ENCODE peak calls at places on chromosomes 11 and 22, in eight cellular contexts. Y is neural progenitor cell, X is fibroblast of pulmonary artery, H is A549, K is GM12865, L is H1, J is upper lobe of right lung, Q is mucosa of descending colon. R is an unnamed sample.

GRCh38 chr11:114821626-114822025 is 143.3 kb downstream of the NXPE2 start:
- DNase-seq in Y (no peak), X (no peak), H (no peak), K (no peak), L (no peak), J (no peak), Q (no peak), R (no peak)

GRCh38 chr22:43412808-43413785 is 1.3 kb downstream of the MPPED1 start:
- DNase-seq in Y (peak), X (no peak), H (no peak), K (no peak), L (no peak), J (no peak), Q (no peak), R (no peak)

GRCh38 chr11:120952503-120953229 is 71.2 kb upstream of the TBCEL start:
- DNase-seq in Y (peak), X (peak), H (peak), K (peak), L (peak), J (peak), Q (peak), R (peak)

GRCh38 chr11:71101046-71101445 is 151.3 kb downstream of the SHANK2 start:
- DNase-seq in Y (no peak), X (no peak), H (no peak), K (no peak), L (no peak), J (no peak), Q (no peak), R (no peak)

GRCh38 chr11:13007702-13008435 is 1.2 kb upstream of the RASSF10 start:
- DNase-seq in Y (no peak), X (no peak), H (peak), K (no peak), L (no peak), J (no peak), Q (no peak), R (no peak)

GRCh38 chr22:39292002-39292401 is 27.4 kb downstream of the RPL3 start:
- DNase-seq in Y (no peak), X (no peak), H (peak), K (no peak), L (no peak), J (no peak), Q (no peak), R (no peak)

GRCh38 chr22:49076300-49077035 is 751.2 kb downstream of the BRD1 start:
- DNase-seq in Y (peak), X (no peak), H (no peak), K (no peak), L (no peak), J (peak), Q (no peak), R (no peak)

GRCh38 chr22:41657709-41658108 is 31.0 kb downstream of the SNU13 start:
- DNase-seq in Y (no peak), X (no peak), H (no peak), K (no peak), L (no peak), J (no peak), Q (no peak), R (no peak)

GRCh38 chr11:65862941-65863888 is 3.0 kb downstream of the MUS81 start:
- DNase-seq in Y (peak), X (no peak), H (no peak), K (peak), L (no peak), J (peak), Q (no peak), R (no peak)

DNA sequence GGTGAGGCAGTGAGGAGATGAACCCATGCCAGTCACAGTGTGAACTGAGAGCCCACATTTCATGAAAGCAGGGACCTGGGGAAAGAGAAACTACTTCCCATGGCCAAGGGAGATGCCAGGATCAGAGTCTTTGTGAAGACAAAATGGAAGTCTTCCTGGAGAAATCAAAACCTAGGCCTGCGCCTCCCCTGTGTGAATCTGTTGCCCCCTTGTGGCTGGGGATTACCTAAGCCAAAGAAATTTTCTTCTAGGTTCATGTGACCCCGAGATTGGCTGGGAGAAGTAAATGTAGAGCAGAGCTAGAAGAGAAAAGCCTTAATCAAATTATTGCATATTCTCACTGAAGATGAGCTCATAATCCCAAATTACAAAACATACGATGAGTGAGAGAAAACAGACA is 1075.3 kb downstream of the TBC1D22A start:
- DNase-seq in Y (peak), X (peak), H (peak), K (peak), L (peak), J (no peak), Q (peak), R (peak)
- TF ChIP-seq CTCF in Y (peak), X (peak), H (no peak), K (peak), L (peak), J (peak), Q (no peak), R (no peak)

GRCh38 chr11:7417328-7417727 is 68.0 kb upstream of the OLFML1 start:
- DNase-seq in Y (peak), X (no peak), H (no peak), K (no peak), L (no peak), J (no peak), Q (no peak), R (no peak)

GRCh38 chr11:7416080-7416479 is 69.2 kb upstream of the OLFML1 start:
- DNase-seq in Y (no peak), X (no peak), H (no peak), K (no peak), L (no peak), J (no peak), Q (peak), R (no peak)

GRCh38 chr11:7415537-7415817 is 69.8 kb upstream of the OLFML1 start:
- DNase-seq in Y (no peak), X (no peak), H (no peak), K (no peak), L (no peak), J (no peak), Q (no peak), R (no peak)

GRCh38 chr11:7414729-7415536 is 70.4 kb upstream of the OLFML1 start:
- DNase-seq in Y (peak), X (no peak), H (no peak), K (no peak), L (no peak), J (no peak), Q (no peak), R (no peak)

DNA sequence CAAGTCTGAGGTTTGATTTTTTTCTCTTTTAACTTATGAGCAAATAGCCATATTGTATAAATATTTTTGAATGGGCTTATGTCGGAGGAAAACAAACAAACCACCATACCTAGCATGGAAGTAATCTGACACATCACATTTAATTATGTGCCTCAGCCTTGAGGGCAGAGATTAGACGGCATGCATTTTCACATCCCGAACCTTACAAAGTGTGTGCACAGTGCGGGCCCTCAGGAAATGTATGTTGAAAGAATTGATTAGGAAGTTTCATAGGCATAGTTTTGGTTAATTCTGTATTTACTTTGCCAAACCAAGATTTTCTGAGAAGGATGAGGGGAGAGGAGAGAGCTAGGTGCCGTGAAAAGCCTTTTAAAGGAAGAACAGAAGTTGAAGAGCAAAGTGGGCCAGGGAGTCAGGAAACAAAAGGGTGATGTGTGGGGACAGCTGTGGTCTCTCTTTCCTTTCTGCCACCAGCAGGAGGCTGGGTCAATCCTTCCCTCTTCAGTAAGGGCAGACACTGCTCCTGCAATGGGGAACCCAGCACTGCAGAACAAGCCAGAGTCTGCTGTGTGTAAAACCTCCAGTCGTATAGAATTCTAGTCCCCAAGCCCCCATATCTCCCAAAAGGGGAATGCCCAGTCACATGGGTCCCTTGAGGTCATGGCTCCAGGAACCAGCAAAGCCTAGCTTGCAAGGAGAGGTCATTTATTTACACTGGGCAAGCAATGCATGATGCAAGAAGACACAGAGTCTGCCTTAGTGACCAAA is 71.2 kb upstream of the OLFML1 start:
- DNase-seq in Y (peak), X (no peak), H (no peak), K (no peak), L (no peak), J (no peak), Q (no peak), R (no peak)
- H3K4me3 ChIP-seq in Y (no peak), X (no peak), H (no peak), K (no peak), L (no peak), J (no peak), Q (no peak), R (no peak)

GRCh38 chr11:134333312-134333711 is 1.5 kb downstream of the GLB1L2 start:
- DNase-seq in Y (no peak), X (peak), H (no peak), K (no peak), L (no peak), J (no peak), Q (no peak), R (no peak)
- TF ChIP-seq CTCF in Y (no peak), X (no peak), H (no peak), K (no peak), L (no peak), J (no peak), Q (no peak), R (no peak)

GRCh38 chr11:4699697-4700435 is 2.2 kb upstream of the OR51E2 start:
- DNase-seq in Y (no peak), X (no peak), H (no peak), K (peak), L (no peak), J (no peak), Q (no peak), R (no peak)

GRCh38 chr11:4700436-4700820 is 2.8 kb upstream of the OR51E2 start:
- DNase-seq in Y (no peak), X (no peak), H (no peak), K (no peak), L (no peak), J (no peak), Q (no peak), R (no peak)

GRCh38 chr11:4704054-4704789 is at the start of gene MMP26:
- DNase-seq in Y (peak), X (no peak), H (no peak), K (peak), L (no peak), J (no peak), Q (peak), R (no peak)

DNA sequence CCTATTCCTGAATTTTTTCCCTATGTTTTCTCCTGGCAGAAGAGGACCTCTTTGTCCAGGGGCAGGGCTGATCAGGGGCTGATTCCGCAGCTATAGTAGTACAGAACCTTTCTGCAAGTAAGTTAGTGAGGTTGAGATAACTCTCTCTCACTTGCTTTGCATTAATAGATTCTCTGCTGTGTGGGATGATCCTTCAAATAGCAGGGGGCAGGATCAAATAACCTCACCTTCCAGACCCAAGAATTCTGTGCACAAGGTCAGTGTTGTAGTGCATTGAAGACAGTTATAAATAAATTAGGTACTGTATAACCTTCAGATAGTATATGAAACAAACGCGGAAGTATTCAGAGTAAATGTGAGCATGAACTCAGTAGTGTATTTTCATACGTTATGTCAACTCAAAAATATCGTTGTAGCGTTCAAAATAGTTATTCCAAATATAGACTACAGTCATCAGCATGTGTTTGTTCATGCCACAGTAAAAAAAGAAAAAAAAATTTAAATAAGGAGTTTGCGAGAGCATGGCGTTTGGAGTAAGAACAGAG is 278 bp downstream of the MMP26 start:
- DNase-seq in Y (no peak), X (no peak), H (no peak), K (no peak), L (no peak), J (no peak), Q (no peak), R (no peak)
- H3K4me3 ChIP-seq in Y (peak), X (no peak), H (no peak), K (no peak), L (no peak), J (no peak), Q (no peak), R (no peak)

GRCh38 chr11:22624742-22625447 is 728 bp downstream of the FANCF start:
- DNase-seq in Y (peak), X (peak), H (peak), K (peak), L (peak), J (peak), Q (peak), R (peak)
- TF ChIP-seq CTCF in Y (peak), X (peak), H (peak), K (peak), L (peak), J (peak), Q (no peak), R (peak)

GRCh38 chr11:10752486-10752885 is 1.4 kb downstream of the CTR9 start:
- DNase-seq in Y (no peak), X (no peak), H (no peak), K (no peak), L (no peak), J (no peak), Q (no peak), R (no peak)
- H3K4me3 ChIP-seq in Y (peak), X (peak), H (peak), K (peak), L (peak), J (peak), Q (no peak), R (peak)

GRCh38 chr22:17213976-17214375 is 5.3 kb downstream of the ADA2 start:
- DNase-seq in Y (peak), X (peak), H (peak), K (peak), L (no peak), J (peak), Q (peak), R (peak)
- TF ChIP-seq CTCF in Y (peak), X (peak), H (no peak), K (peak), L (peak), J (peak), Q (no peak), R (peak)

DNA sequence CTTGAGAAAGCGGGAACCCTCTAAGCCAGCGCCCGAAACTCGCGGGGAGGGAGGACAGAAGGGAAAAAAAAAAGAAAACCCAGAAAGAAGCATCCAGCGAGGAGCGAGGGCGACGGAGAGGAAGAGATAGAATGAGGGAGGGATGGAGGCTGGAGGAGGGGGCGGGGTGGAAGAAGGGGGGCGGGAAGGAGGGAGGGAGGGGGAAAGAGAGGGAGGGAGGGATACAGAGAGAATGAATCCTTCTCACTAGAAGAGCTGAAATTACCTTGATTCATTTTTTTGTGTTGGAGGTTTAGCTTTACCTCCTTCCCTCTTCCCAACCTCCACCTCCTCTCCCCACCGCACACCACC is 19.3 kb upstream of the BDNF start:
- DNase-seq in Y (no peak), X (no peak), H (no peak), K (no peak), L (no peak), J (no peak), Q (no peak), R (no peak)
- H3K4me3 ChIP-seq in Y (peak), X (peak), H (peak), K (no peak), L (peak), J (peak), Q (no peak), R (peak)

GRCh38 chr11:108654994-108655631 is 9.8 kb upstream of the DDX10 start:
- DNase-seq in Y (peak), X (peak), H (peak), K (peak), L (no peak), J (no peak), Q (peak), R (peak)
- TF ChIP-seq CTCF in Y (peak), X (peak), H (peak), K (peak), L (no peak), J (peak), Q (no peak), R (peak)

DNA sequence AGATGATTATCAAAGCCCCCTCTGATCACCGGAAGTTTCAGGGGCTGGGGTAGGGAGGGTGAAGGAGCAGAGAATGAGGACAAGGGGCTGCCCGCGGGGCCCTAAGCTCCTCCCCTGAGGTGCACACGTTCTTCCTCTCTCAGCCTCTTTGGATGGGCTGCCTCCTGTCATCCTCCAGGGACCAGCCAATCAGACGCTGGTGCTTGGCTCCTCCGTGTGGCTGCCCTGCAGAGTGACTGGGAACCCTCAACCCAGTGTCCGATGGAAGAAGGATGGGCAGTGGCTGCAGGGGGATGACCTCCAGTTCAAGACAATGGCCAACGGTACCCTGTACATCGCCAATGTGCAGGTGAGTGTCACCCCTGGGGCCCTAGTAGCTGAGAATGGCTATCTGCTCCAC is 7.5 kb downstream of the ROBO3 start:
- DNase-seq in Y (peak), X (no peak), H (no peak), K (no peak), L (no peak), J (no peak), Q (no peak), R (no peak)
- H3K4me3 ChIP-seq in Y (no peak), X (no peak), H (no peak), K (no peak), L (no peak), J (no peak), Q (no peak), R (no peak)

R was measured in fibroblast of the aortic adventitia.